ENCODE peak calls at places on chromosomes 11 and 22, in four cellular contexts. T, W, E and F are unnamed samples.

GRCh38 chr11:108697872-108698473 is 33.1 kb downstream of the DDX10 start:
- DNase-seq in T (peak), E (no peak), W (peak), F (peak)

GRCh38 chr11:119115484-119116234 is 5.7 kb upstream of the HINFP start:
- DNase-seq in W (no peak), E (peak), T (no peak), F (no peak)

GRCh38 chr11:45371251-45371749 is 85.2 kb upstream of the SYT13 start:
- DNase-seq in T (peak), W (no peak), E (peak), F (peak)

GRCh38 chr22:50577697-50577986 is 585 bp downstream of the CPT1B start:
- DNase-seq in T (no peak), W (no peak), E (no peak), F (no peak)

GRCh38 chr11:4851033-4851432 is 2.0 kb upstream of the OR51S1 start:
- DNase-seq in W (no peak), E (no peak), T (peak), F (no peak)

GRCh38 chr11:131867457-131868257 is 497.2 kb downstream of the NTM start:
- DNase-seq in W (peak), E (peak), T (peak), F (peak)

GRCh38 chr11:68495330-68495729 is 34.8 kb downstream of the PPP6R3 start:
- DNase-seq in T (no peak), E (no peak), W (no peak), F (no peak)

GRCh38 chr11:2303627-2304155 is 1.9 kb downstream of the TSPAN32 start:
- DNase-seq in E (peak), T (no peak), W (no peak), F (no peak)

GRCh38 chr22:33188316-33188715 is 130.1 kb upstream of the SYN3 start:
- DNase-seq in W (no peak), E (no peak), T (peak), F (no peak)

GRCh38 chr11:134454146-134454690 is 42.2 kb upstream of the B3GAT1 start:
- DNase-seq in W (no peak), T (no peak), E (no peak), F (no peak)

GRCh38 chr11:7520011-7520942 is 6.5 kb downstream of the PPFIBP2 start:
- DNase-seq in E (no peak), T (no peak), W (no peak), F (no peak)

GRCh38 chr11:1750840-1751520 is 585 bp upstream of the IFITM10 start:
- DNase-seq in T (no peak), W (no peak), E (peak), F (peak)

GRCh38 chr11:2774173-2775082 is 74.6 kb upstream of the KCNQ1OT1 start:
- DNase-seq in E (peak), W (no peak), T (no peak), F (peak)

GRCh38 chr11:75236062-75236461 is 4.5 kb upstream of the TPBGL start:
- DNase-seq in T (no peak), E (no peak), W (no peak), F (peak)

GRCh38 chr11:19864141-19865120 is 151.8 kb downstream of the NAV2 start:
- DNase-seq in E (no peak), T (peak), W (no peak), F (no peak)

GRCh38 chr22:50626314-50626855 is 1.6 kb downstream of the ARSA start:
- DNase-seq in W (no peak), E (no peak), T (no peak), F (no peak)

GRCh38 chr11:135036488-135037297 is 624.7 kb upstream of the B3GAT1 start:
- DNase-seq in T (no peak), E (no peak), W (no peak), F (no peak)

GRCh38 chr11:65576867-65577755 is 1.3 kb downstream of the EHBP1L1 start:
- DNase-seq in T (peak), W (no peak), E (peak), F (no peak)

GRCh38 chr11:2703487-2704141 is 3.8 kb upstream of the KCNQ1OT1 start:
- DNase-seq in E (peak), T (peak), W (no peak), F (peak)

GRCh38 chr11:69662021-69662698 is 13.0 kb downstream of the LTO1 start:
- DNase-seq in E (peak), W (no peak), T (no peak), F (no peak)

GRCh38 chr22:45246060-45246985 is 5.6 kb upstream of the KIAA0930 start:
- DNase-seq in W (peak), T (peak), E (peak), F (no peak)

GRCh38 chr22:47354668-47355387 is 592.4 kb downstream of the TBC1D22A start:
- DNase-seq in E (peak), T (no peak), W (no peak), F (no peak)

GRCh38 chr11:26948881-26949280 is 45.0 kb upstream of the FIBIN start:
- DNase-seq in T (peak), E (no peak), W (no peak), F (no peak)

GRCh38 chr11:119711476-119711875 is 17.5 kb downstream of the NECTIN1 start:
- DNase-seq in E (no peak), T (no peak), W (no peak), F (no peak)

GRCh38 chr11:70627219-70627618 is 228.9 kb downstream of the CTTN start:
- DNase-seq in E (no peak), W (no peak), T (no peak), F (no peak)

GRCh38 chr11:776459-777287 is 614 bp downstream of the GATD1 start:
- DNase-seq in E (peak), W (no peak), T (no peak), F (peak)

GRCh38 chr11:126194121-126194543 is 17.3 kb downstream of the RPUSD4 start:
- DNase-seq in T (peak), W (no peak), E (no peak), F (peak)

GRCh38 chr11:63643205-63643604 is 28.0 kb downstream of the ATL3 start:
- DNase-seq in E (no peak), T (no peak), W (no peak), F (no peak)

GRCh38 chr11:102553835-102554282 is 23.3 kb upstream of the MMP7 start:
- DNase-seq in W (no peak), T (no peak), E (no peak), F (no peak)

GRCh38 chr11:78510597-78510996 is 64.1 kb downstream of the NARS2 start:
- DNase-seq in W (no peak), T (no peak), E (no peak), F (no peak)

GRCh38 chr22:39456262-39457046 is at the start of gene MGAT3:
- DNase-seq in T (no peak), W (no peak), E (no peak), F (no peak)

GRCh38 chr11:11810764-11811726 is 30.7 kb upstream of the USP47 start:
- DNase-seq in T (no peak), W (no peak), E (no peak), F (no peak)

GRCh38 chr11:33674035-33674814 is 26.4 kb downstream of the C11orf91 start:
- DNase-seq in W (no peak), T (no peak), E (no peak), F (no peak)

GRCh38 chr11:127330044-127330443 is 329.5 kb upstream of the KIRREL3 start:
- DNase-seq in E (no peak), T (no peak), W (no peak), F (no peak)

GRCh38 chr11:1146311-1146864 is 11.4 kb upstream of the MUC5AC start:
- DNase-seq in T (no peak), E (no peak), W (no peak), F (no peak)

GRCh38 chr11:87398913-87399312 is 361.2 kb downstream of the TMEM135 start:
- DNase-seq in E (peak), T (peak), W (no peak), F (no peak)

GRCh38 chr11:73402834-73403185 is 26.6 kb downstream of the RELT start:
- DNase-seq in T (peak), E (no peak), W (no peak), F (no peak)
- TF ChIP-seq CTCF in T (peak), E (no peak), W (peak), F (no peak)

GRCh38 chr22:30635273-30636225 is at the start of gene SLC35E4:
- DNase-seq in T (peak), E (peak), W (peak), F (peak)
- TF ChIP-seq CTCF in T (peak), E (peak), W (peak), F (no peak)

GRCh38 chr11:116610190-116610589 is 162.6 kb downstream of the BUD13 start:
- DNase-seq in T (no peak), E (no peak), W (no peak), F (no peak)

GRCh38 chr11:116615211-116615865 is 157.4 kb downstream of the BUD13 start:
- DNase-seq in W (no peak), E (no peak), T (no peak), F (no peak)

GRCh38 chr11:116613201-116613910 is 159.4 kb downstream of the BUD13 start:
- DNase-seq in T (no peak), W (no peak), E (no peak), F (no peak)

GRCh38 chr11:116614306-116615210 is 158.2 kb downstream of the BUD13 start:
- DNase-seq in T (no peak), E (no peak), W (no peak), F (no peak)

GRCh38 chr11:116611998-116612620 is 160.7 kb downstream of the BUD13 start:
- DNase-seq in E (no peak), T (no peak), W (no peak), F (no peak)
- TF ChIP-seq CTCF in E (no peak), T (no peak), W (no peak), F (no peak)

GRCh38 chr11:73388241-73389133 is 12.3 kb downstream of the RELT start:
- DNase-seq in W (no peak), T (no peak), E (peak), F (peak)

GRCh38 chr11:73384871-73385692 is 8.9 kb downstream of the RELT start:
- DNase-seq in T (no peak), E (peak), W (no peak), F (no peak)

GRCh38 chr11:73387594-73388021 is 11.4 kb downstream of the RELT start:
- DNase-seq in T (no peak), E (peak), W (no peak), F (peak)

GRCh38 chr11:73386026-73386425 is 9.8 kb downstream of the RELT start:
- DNase-seq in T (no peak), E (no peak), W (no peak), F (no peak)

DNA sequence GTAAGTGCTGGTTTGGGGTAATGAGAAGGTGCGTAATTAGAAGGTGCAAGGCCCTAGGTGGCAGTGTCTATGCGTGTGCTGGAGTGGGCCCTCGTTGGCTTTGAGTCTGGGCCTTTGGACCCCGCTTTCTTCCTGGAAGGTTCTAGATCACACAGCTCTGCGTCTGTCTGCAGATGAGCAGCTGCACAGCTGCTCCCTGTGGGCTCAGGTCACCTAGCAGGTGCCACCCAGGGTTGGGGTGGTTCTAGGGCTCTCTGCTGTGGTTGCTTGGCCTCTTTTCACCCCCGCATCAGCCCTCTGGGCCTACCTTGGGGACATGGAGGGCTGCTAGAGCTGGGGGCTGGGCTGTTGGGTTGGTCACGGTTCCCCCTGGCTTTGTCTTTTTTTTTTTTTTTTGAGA is 10.4 kb downstream of the RELT start:
- DNase-seq in W (no peak), E (no peak), T (no peak), F (no peak)
- TF ChIP-seq CTCF in W (no peak), E (no peak), T (no peak), F (no peak)

GRCh38 chr11:60701509-60701818 is 2.1 kb downstream of the MS4A8 start:
- DNase-seq in E (no peak), W (no peak), T (no peak), F (no peak)
- TF ChIP-seq CTCF in E (no peak), W (no peak), T (no peak), F (no peak)

GRCh38 chr22:16974298-16975084 is 33.5 kb downstream of the GAB4 start:
- DNase-seq in T (no peak), W (no peak), E (no peak), F (no peak)
- TF ChIP-seq CTCF in T (no peak), W (no peak), E (no peak), F (no peak)

DNA sequence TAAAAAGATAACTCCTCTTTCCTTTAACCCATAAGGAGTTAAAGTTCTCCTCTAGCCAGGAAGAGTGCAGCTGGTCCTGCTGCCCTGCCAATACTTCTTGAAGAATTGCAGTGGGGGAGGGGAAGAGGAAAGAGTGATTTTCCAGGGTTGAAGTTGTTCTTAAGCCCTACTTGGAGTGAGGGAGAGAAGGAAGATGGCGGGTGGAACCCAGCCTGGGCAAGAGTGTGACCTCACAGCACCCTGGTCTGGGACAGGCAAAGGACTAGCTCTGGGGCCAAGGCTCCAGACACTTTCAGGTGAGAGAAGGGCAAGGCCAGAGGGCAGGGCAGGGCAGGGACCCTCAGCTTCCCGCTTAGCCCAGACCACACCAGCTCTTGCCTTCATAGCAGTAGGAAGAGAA is 6.6 kb downstream of the TNKS1BP1 start:
- DNase-seq in T (peak), W (no peak), E (peak), F (no peak)
- TF ChIP-seq CTCF in T (no peak), W (no peak), E (no peak), F (no peak)

DNA sequence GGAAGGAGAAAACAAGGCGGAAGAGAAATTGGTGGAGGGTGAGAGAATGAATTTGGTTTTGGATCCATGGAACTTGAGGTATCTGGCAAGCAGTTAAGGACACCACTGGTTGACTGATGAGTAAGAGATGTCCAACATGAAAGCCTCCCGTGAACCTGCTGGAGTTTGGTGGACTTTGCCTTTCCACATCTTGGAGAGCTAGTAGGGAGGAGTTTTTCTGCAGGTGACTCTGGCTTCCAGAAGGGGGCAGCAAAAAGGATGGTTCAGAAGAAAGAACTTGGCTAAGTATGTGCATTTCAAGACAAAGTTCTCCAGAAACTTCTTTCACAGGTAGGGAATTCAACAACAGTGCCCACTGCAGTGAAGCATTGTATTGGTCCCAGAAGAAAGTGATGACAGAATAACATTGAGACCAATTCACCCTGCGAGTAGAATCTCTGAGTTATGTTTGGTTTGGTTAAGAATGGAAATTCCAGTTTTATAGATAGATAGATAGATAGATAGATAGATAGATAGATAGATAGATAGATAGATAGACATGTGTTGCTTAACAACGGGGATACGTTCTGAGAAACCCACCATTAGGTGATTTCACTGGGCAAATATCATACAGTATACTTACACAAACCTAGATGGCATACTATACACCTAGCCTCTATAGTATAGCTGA is 28.5 kb downstream of the DCDC1 start:
- DNase-seq in E (no peak), W (no peak), T (peak), F (no peak)
- TF ChIP-seq CTCF in E (peak), W (peak), T (peak), F (peak)

DNA sequence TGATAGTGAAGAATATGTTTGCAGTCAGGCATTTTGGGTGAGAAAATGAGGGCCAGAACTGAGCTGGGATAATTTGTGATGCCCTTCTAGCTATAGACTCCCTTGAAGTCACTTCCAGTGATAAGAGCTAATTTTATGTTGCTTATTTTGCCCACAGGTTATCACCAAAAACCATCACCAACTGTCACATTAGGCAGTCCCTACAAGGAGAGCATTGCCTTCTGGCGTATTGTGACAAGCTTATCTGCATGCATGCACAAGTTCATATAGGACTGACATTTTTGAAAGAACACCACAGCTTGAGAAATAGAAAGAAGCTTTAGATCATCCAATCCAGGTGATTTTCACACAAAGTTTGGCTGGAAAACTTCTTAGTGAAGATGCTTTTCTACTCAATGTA is 735.3 kb upstream of the RAG2 start:
- DNase-seq in W (no peak), T (no peak), E (no peak), F (no peak)
- TF ChIP-seq CTCF in W (no peak), T (no peak), E (no peak), F (no peak)

GRCh38 chr22:43540570-43540969 is 128.8 kb downstream of the MPPED1 start:
- DNase-seq in T (no peak), E (no peak), W (no peak), F (no peak)
- TF ChIP-seq CTCF in T (no peak), E (no peak), W (no peak), F (no peak)